ENCODE peak calls at places on chromosome X, in five cellular contexts. V, D, J, K and Y are unnamed samples.

GRCh38 chrX:97854071-97854470 is 970.4 kb downstream of the RPA4 start:
- DNase-seq in K (no peak), J (no peak), V (no peak), D (no peak), Y (no peak)

GRCh38 chrX:47283015-47283771 is 50.4 kb downstream of the USP11 start:
- DNase-seq in D (peak; percentile 61), V (no peak), J (no peak), K (peak; percentile 31), Y (no peak)

GRCh38 chrX:14673236-14673635 is 143.9 kb downstream of the GLRA2 start:
- DNase-seq in D (no peak), V (no peak), J (no peak), K (no peak), Y (no peak)

GRCh38 chrX:48683411-48683982 is at the start of gene WAS:
- DNase-seq in J (peak; percentile 15), K (no peak), V (no peak), D (no peak), Y (no peak)

GRCh38 chrX:114798902-114799301 is 215.0 kb downstream of the HTR2C start:
- DNase-seq in J (no peak), D (peak; percentile 5), V (no peak), K (no peak), Y (no peak)

GRCh38 chrX:54825716-54826428 is 18.3 kb downstream of the MAGED2 start:
- DNase-seq in J (no peak), V (no peak), K (no peak), D (peak; percentile 6), Y (no peak)

GRCh38 chrX:45760187-45760742 is 559.6 kb upstream of the DIPK2B start:
- DNase-seq in J (no peak), V (no peak), K (no peak), D (peak; percentile 21), Y (no peak)

GRCh38 chrX:50704360-50704759 is 109.6 kb downstream of the SHROOM4 start:
- DNase-seq in D (peak; percentile 29), K (no peak), J (no peak), V (no peak), Y (no peak)

GRCh38 chrX:104135677-104136076 is 21.1 kb downstream of the SLC25A53 start:
- DNase-seq in K (no peak), D (no peak), J (no peak), V (no peak), Y (no peak)

GRCh38 chrX:120604359-120604782 is 470 bp downstream of the MCTS1 start:
- DNase-seq in D (peak; percentile 66), K (peak; percentile 41), V (no peak), J (peak; percentile 19), Y (no peak)

GRCh38 chrX:9110808-9111207 is 76.9 kb upstream of the FAM9B start:
- DNase-seq in J (no peak), V (no peak), K (no peak), D (no peak), Y (no peak)

GRCh38 chrX:20906571-20906970 is 467.6 kb upstream of the CNKSR2 start:
- DNase-seq in D (peak; percentile 72), K (no peak), V (no peak), J (no peak), Y (no peak)

GRCh38 chrX:103716967-103717366 is 6.3 kb downstream of the TMEM31 start:
- DNase-seq in D (peak; percentile 93), J (peak; percentile 15), V (no peak), K (no peak), Y (no peak)

GRCh38 chrX:134171661-134172587 is 65.1 kb upstream of the CCDC160 start:
- DNase-seq in K (peak; percentile 31), V (peak; percentile 32), D (peak; percentile 0), J (no peak), Y (no peak)

GRCh38 chrX:38275615-38276014 is 51.7 kb downstream of the RPGR start:
- DNase-seq in K (no peak), D (peak; percentile 90), J (no peak), V (no peak), Y (no peak)

GRCh38 chrX:48474127-48474526 is 1.9 kb upstream of the FTSJ1 start:
- DNase-seq in V (no peak), K (no peak), D (peak; percentile 47), J (no peak), Y (no peak)

GRCh38 chrX:151793886-151794285 is 59.3 kb downstream of the CNGA2 start:
- DNase-seq in V (no peak), D (no peak), K (no peak), J (no peak), Y (no peak)

GRCh38 chrX:18654873-18655836 is 16.8 kb downstream of the RS1 start:
- DNase-seq in V (no peak), K (no peak), J (no peak), D (peak; percentile 9), Y (no peak)

GRCh38 chrX:44002569-44002968 is 29.4 kb upstream of the NDP start:
- DNase-seq in D (peak; percentile 8), J (no peak), K (no peak), V (no peak), Y (no peak)

GRCh38 chrX:123625952-123626351 is 106.9 kb downstream of the THOC2 start:
- DNase-seq in J (no peak), K (no peak), D (no peak), V (no peak), Y (no peak)

GRCh38 chrX:137982791-137983190 is 416.9 kb downstream of the ZIC3 start:
- DNase-seq in K (no peak), V (no peak), J (no peak), D (no peak), Y (no peak)

GRCh38 chrX:16765618-16766017 is 20.6 kb upstream of the TXLNG start:
- DNase-seq in V (no peak), K (no peak), J (no peak), D (no peak), Y (no peak)

GRCh38 chrX:150363561-150364346 is 637 bp downstream of the MAMLD1 start:
- DNase-seq in J (peak; percentile 14), K (no peak), V (no peak), D (peak; percentile 49), Y (peak; percentile 75)

GRCh38 chrX:150364347-150365050 is 1.4 kb downstream of the MAMLD1 start:
- DNase-seq in V (no peak), K (no peak), D (no peak), J (peak; percentile 21), Y (peak; percentile 78)

GRCh38 chrX:150365953-150366911 is 3.1 kb downstream of the MAMLD1 start:
- DNase-seq in D (peak; percentile 43), V (no peak), J (peak; percentile 33), K (peak; percentile 39), Y (peak; percentile 80)

GRCh38 chrX:150366951-150367545 is 3.9 kb downstream of the MAMLD1 start:
- DNase-seq in K (no peak), D (peak; percentile 66), V (no peak), J (no peak), Y (peak; percentile 66)

DNA sequence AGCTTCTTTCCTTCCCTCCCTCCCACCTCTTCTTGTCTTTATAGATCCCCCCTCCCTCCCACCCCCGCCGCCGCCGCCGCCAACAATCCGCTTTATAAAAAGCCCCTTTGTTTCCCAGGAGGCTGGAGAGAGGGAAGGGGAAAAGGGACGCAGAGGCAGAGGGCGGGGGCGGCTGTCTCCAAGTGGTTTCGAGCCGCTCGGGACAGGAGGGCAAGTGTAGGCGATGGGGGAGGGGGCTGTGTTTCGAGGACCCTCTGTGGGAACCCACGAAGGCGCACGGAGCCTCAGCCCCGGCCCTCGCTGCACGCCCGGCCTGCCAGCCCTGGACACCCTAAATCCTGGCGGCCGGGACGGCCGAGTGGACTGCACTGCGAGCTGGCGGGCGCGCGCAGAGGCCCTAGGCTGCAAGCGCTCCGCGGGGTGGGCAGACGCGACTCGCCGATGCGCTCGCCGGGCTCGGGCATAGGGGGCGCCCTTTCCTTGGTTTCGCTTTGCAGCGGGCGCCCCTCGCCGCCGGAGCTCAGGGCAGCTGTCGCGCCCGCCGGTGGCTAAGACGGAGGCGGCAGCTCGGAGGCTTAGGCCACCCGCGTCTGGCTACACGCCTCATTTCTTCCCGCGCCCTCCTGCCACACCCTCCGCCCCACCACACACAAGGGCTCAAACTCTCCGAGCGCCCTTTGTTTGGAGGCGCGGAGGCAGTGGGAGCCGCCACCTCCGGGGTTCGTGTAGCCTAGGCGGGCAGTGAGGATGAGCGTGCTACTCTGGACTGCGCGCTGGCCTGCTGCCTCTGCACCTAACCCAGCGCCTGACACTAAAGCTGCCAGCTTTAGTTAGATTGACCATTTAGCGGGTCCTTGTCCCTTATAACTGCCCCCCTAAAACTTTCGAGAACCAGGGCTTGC is 2.2 kb downstream of the MAMLD1 start:
- DNase-seq in D (peak; percentile 66), J (peak; percentile 65), K (peak; percentile 68), V (peak; percentile 73), Y (peak; percentile 83)
- TF ChIP-seq CTCF in D (peak; percentile 5), J (peak; percentile 42), K (peak; percentile 51), V (peak; percentile 30), Y (peak; percentile 46)

DNA sequence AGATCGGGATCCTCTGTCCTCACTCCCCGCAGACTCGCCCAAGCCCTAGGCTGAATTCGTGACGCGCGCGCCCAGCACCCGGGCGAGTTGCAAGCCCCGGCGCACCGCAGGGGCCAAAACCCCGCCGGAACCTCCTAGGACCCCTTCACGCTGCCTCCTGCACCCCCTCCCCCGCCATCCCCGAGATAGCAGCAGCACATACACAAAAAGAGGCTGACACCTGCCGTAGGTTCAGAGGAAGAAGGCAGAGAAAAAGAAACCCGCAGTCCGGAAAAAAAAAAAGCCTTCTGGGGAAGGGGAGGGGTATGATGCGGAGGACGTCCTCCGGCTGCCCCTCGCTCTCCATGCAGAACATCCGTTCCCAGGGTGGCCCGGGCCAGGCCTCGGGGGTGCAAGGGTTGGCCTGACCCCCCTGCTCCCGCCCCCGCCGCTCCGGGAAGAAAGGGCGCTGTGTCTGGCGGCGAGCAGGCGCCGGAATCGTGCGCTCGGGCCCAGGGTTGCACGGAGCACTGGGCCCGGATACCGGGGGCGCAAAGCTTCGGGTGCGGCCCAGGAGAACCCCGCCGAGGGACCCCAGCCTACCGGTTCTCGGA is 2.5 kb downstream of the NLGN4X start:
- DNase-seq in D (no peak), J (no peak), V (no peak), K (no peak), Y (no peak)
- H3K4me3 ChIP-seq in D (peak overlapping the region; percentile 13), J (peak overlapping the region; percentile 18), V (peak overlapping the region; percentile 16), K (peak overlapping the region; percentile 45), Y (peak overlapping the region; percentile 68)

GRCh38 chrX:74234829-74235228 is 69.2 kb upstream of the ZCCHC13 start:
- DNase-seq in V (no peak), K (no peak), J (no peak), D (no peak), Y (no peak)
- TF ChIP-seq CTCF in V (no peak), K (no peak), J (no peak), D (no peak), Y (no peak)

GRCh38 chrX:153473126-153473525 is 2.8 kb upstream of the HAUS7 start:
- DNase-seq in J (no peak), K (no peak), D (no peak), V (no peak), Y (no peak)

GRCh38 chrX:153476628-153477027 is 6.3 kb upstream of the HAUS7 start:
- DNase-seq in D (no peak), J (no peak), V (peak; percentile 54), K (peak; percentile 67), Y (no peak)

GRCh38 chrX:153474266-153474665 is 3.9 kb upstream of the HAUS7 start:
- DNase-seq in V (no peak), J (no peak), K (no peak), D (no peak), Y (no peak)

GRCh38 chrX:153475751-153476281 is 5.4 kb upstream of the HAUS7 start:
- DNase-seq in K (no peak), V (no peak), D (no peak), J (no peak), Y (no peak)

DNA sequence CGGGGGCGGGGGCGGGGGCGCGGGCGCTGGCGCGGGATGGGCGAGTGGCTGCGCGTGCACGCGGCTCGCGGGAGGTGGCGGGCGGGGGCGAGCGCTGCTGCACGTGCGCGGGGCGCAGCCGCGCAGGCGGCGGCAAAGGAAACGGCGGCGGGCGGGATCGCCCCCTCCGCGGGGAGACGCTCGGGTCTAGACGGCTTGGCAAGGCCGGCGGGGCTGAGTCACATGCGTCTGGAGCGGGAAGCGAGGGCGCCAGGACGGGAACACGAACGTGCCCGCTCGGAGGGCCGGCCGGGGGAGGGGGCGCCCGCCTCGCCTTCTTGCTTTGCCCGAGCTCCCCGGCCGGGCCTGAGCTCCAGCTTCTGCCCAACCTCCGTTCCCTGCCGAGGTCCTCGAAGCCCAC is 4.3 kb upstream of the HAUS7 start:
- DNase-seq in K (peak; percentile 86), D (peak; percentile 59), J (peak; percentile 26), V (peak; percentile 68), Y (no peak)
- H3K4me3 ChIP-seq in K (peak overlapping the region; percentile 14), D (no peak overlapping the region), J (no peak overlapping the region), V (peak overlapping the region; percentile 20), Y (peak overlapping the region; percentile 56)